ENCODE peak calls at places on chromosome 4, in four cellular contexts. N, A, O and W are unnamed samples.
A peak's percentile ranks its signal among the peaks of the same experiment; 100 is the strongest.

GRCh38 chr4:81084624-81085023 is 54.1 kb downstream of the BMP3 start:
- DNase-seq in N (no peak), A (no peak), O (no peak), W (no peak)

GRCh38 chr4:13989496-13989895 is 362.0 kb upstream of the BOD1L1 start:
- DNase-seq in N (no peak), A (no peak), O (no peak), W (no peak)

GRCh38 chr4:185128272-185129119 is 14.6 kb upstream of the SLC25A4 start:
- DNase-seq in N (no peak), A (no peak), O (no peak), W (peak; percentile 46)

GRCh38 chr4:80138556-80139538 is 58.5 kb upstream of the PRDM8 start:
- DNase-seq in N (no peak), A (peak; percentile 24), O (no peak), W (peak; percentile 34)

GRCh38 chr4:52001616-52002015 is 18.5 kb downstream of the LRRC66 start:
- DNase-seq in N (no peak), A (no peak), O (no peak), W (no peak)

GRCh38 chr4:2449511-2450392 is 19.2 kb upstream of the RNF4 start:
- DNase-seq in N (no peak), A (no peak), O (no peak), W (no peak)

GRCh38 chr4:118918388-118918787 is 29.7 kb downstream of the SYNPO2 start:
- DNase-seq in N (no peak), A (no peak), O (no peak), W (no peak)

GRCh38 chr4:27010334-27010940 is 149.8 kb downstream of the STIM2 start:
- DNase-seq in N (no peak), A (peak; percentile 24), O (peak; percentile 51), W (peak; percentile 59)

GRCh38 chr4:172980178-172980577 is 188.4 kb upstream of the GALNT7 start:
- DNase-seq in N (no peak), A (no peak), O (no peak), W (no peak)

GRCh38 chr4:86054676-86055075 is 305.2 kb downstream of the MAPK10 start:
- DNase-seq in N (no peak), A (no peak), O (no peak), W (no peak)

GRCh38 chr4:56158483-56158882 is 209.7 kb downstream of the CEP135 start:
- DNase-seq in N (no peak), A (no peak), O (no peak), W (no peak)

GRCh38 chr4:5887361-5888221 is 5.3 kb downstream of the CRMP1 start:
- DNase-seq in N (no peak), A (no peak), O (no peak), W (no peak)

GRCh38 chr4:76954489-76954888 is 4.9 kb downstream of the SEPTIN11 start:
- DNase-seq in N (no peak), A (no peak), O (no peak), W (no peak)

GRCh38 chr4:176377705-176378302 is 58.0 kb downstream of the SPCS3 start:
- DNase-seq in N (no peak), A (no peak), O (no peak), W (no peak)

GRCh38 chr4:7068883-7069282 is 1.0 kb upstream of the GRPEL1 start:
- DNase-seq in N (no peak), A (no peak), O (no peak), W (no peak)

GRCh38 chr4:144579411-144580020 is 66.4 kb upstream of the HHIP start:
- DNase-seq in N (no peak), A (no peak), O (no peak), W (no peak)

GRCh38 chr4:86220137-86220536 is 139.7 kb downstream of the MAPK10 start:
- DNase-seq in N (no peak), A (no peak), O (no peak), W (no peak)

GRCh38 chr4:26141101-26141830 is 179.5 kb upstream of the RBPJ start:
- DNase-seq in N (no peak), A (no peak), O (no peak), W (no peak)

GRCh38 chr4:5024673-5025072 is 5.4 kb upstream of the CYTL1 start:
- DNase-seq in N (no peak), A (no peak), O (no peak), W (no peak)

GRCh38 chr4:7266525-7267292 is 74.4 kb downstream of the SORCS2 start:
- DNase-seq in N (no peak), A (no peak), O (no peak), W (no peak)

GRCh38 chr4:173420324-173420752 is 21.4 kb upstream of the SCRG1 start:
- DNase-seq in N (no peak), A (no peak), O (no peak), W (no peak)

GRCh38 chr4:94545296-94545695 is 93.6 kb downstream of the PDLIM5 start:
- DNase-seq in N (no peak), A (no peak), O (no peak), W (no peak)

GRCh38 chr4:107034982-107035710 is 967 bp downstream of the DKK2 start:
- DNase-seq in N (no peak), A (no peak), O (no peak), W (no peak)

GRCh38 chr4:110231869-110232268 is 33.5 kb upstream of the ELOVL6 start:
- DNase-seq in N (no peak), A (no peak), O (no peak), W (no peak)

GRCh38 chr4:123250843-123251242 is 145.8 kb upstream of the SPRY1 start:
- DNase-seq in N (no peak), A (no peak), O (peak; percentile 32), W (no peak)

GRCh38 chr4:105414316-105414715 is 59.5 kb downstream of the PPA2 start:
- DNase-seq in N (no peak), A (no peak), O (no peak), W (no peak)

GRCh38 chr4:95549246-95550138 is 719 bp upstream of the UNC5C start:
- DNase-seq in N (no peak), A (peak; percentile 33), O (no peak), W (no peak)

GRCh38 chr4:180950377-180950776 is 1292.8 kb upstream of the TENM3 start:
- DNase-seq in N (no peak), A (no peak), O (no peak), W (no peak)

GRCh38 chr4:164937576-164938270 is 39.7 kb downstream of the TRIM61 start:
- DNase-seq in N (no peak), A (no peak), O (no peak), W (no peak)

GRCh38 chr4:19783667-19784223 is 468.0 kb upstream of the SLIT2 start:
- DNase-seq in N (no peak), A (no peak), O (no peak), W (no peak)

GRCh38 chr4:73871911-73872310 is 2.7 kb downstream of the CXCL1 start:
- DNase-seq in N (no peak), A (no peak), O (no peak), W (no peak)

GRCh38 chr4:144820706-144821105 is 174.8 kb downstream of the HHIP start:
- DNase-seq in N (no peak), A (no peak), O (no peak), W (no peak)

GRCh38 chr4:174047363-174047762 is 236.1 kb downstream of the FBXO8 start:
- DNase-seq in N (no peak), A (no peak), O (no peak), W (no peak)

GRCh38 chr4:59553063-59553738 is 1646.9 kb upstream of the ADGRL3 start:
- DNase-seq in N (no peak), A (no peak), O (no peak), W (no peak)

GRCh38 chr4:5474756-5475155 is 233.6 kb downstream of the EVC2 start:
- DNase-seq in N (no peak), A (no peak), O (no peak), W (no peak)

GRCh38 chr4:15077969-15078368 is 75.7 kb downstream of the CPEB2 start:
- DNase-seq in N (no peak), A (no peak), O (no peak), W (no peak)

GRCh38 chr4:140866492-140867005 is 110.4 kb upstream of the TBC1D9 start:
- DNase-seq in N (no peak), A (no peak), O (no peak), W (no peak)